ENCODE peak calls at places on chromosomes 16 and 17, in four cellular contexts. K, H, Q and E are unnamed samples.

GRCh38 chr17:79183221-79184158 is 108.9 kb downstream of the ENGASE start:
- DNase-seq in K (no peak), H (no peak), Q (no peak), E (no peak)

GRCh38 chr17:36971508-36971907 is 22.8 kb downstream of the AATF start:
- DNase-seq in K (no peak), H (no peak), Q (no peak), E (no peak)

GRCh38 chr17:78397681-78398101 is 19.2 kb downstream of the PGS1 start:
- DNase-seq in K (peak; percentile 65), H (no peak), Q (no peak), E (peak; percentile 36)

GRCh38 chr17:60167095-60167741 is 17.4 kb downstream of the CA4 start:
- DNase-seq in K (no peak), H (no peak), Q (no peak), E (no peak)

GRCh38 chr17:35726609-35727460 is 4.6 kb upstream of the RASL10B start:
- DNase-seq in K (peak; percentile 41), H (no peak), Q (peak; percentile 65), E (no peak)

GRCh38 chr16:72530434-72530833 is 358.5 kb upstream of the PMFBP1 start:
- DNase-seq in K (no peak), H (no peak), Q (no peak), E (no peak)

GRCh38 chr17:50638851-50639767 is 4.4 kb downstream of the ABCC3 start:
- DNase-seq in K (peak; percentile 90), H (peak; percentile 77), Q (peak; percentile 83), E (peak; percentile 93)

GRCh38 chr17:4658478-4659305 is 17.2 kb upstream of the ALOX15 start:
- DNase-seq in K (no peak), H (no peak), Q (no peak), E (no peak)

GRCh38 chr17:51166987-51167931 is 1.0 kb downstream of the NME2 start:
- DNase-seq in K (peak; percentile 16), H (no peak), Q (peak; percentile 75), E (no peak)

GRCh38 chr17:45790296-45790922 is 6.3 kb downstream of the CRHR1 start:
- DNase-seq in K (no peak), H (no peak), Q (no peak), E (no peak)

GRCh38 chr16:69338557-69339288 is 641 bp downstream of the COG8 start:
- DNase-seq in K (no peak), H (no peak), Q (peak; percentile 76), E (no peak)

GRCh38 chr16:21302898-21303528 is 24.9 kb upstream of the CRYM start:
- DNase-seq in K (no peak), H (no peak), Q (no peak), E (no peak)

GRCh38 chr16:4263504-4264436 is 9.1 kb downstream of the TFAP4 start:
- DNase-seq in K (peak; percentile 81), H (no peak), Q (no peak), E (no peak)

GRCh38 chr17:3983945-3984484 is 19.8 kb upstream of the ATP2A3 start:
- DNase-seq in K (peak; percentile 63), H (no peak), Q (no peak), E (no peak)

GRCh38 chr17:38444151-38444550 is 15.9 kb downstream of the ARHGAP23 start:
- DNase-seq in K (peak; percentile 75), H (no peak), Q (peak; percentile 81), E (no peak)

GRCh38 chr17:6669479-6670212 is 18.1 kb downstream of the C17orf100 start:
- DNase-seq in K (no peak), H (no peak), Q (no peak), E (no peak)

GRCh38 chr16:47925811-47926460 is 229.9 kb downstream of the ABCC12 start:
- DNase-seq in K (no peak), H (no peak), Q (no peak), E (no peak)

GRCh38 chr17:72069744-72070143 is 51.1 kb upstream of the SOX9 start:
- DNase-seq in K (no peak), H (no peak), Q (no peak), E (no peak)

GRCh38 chr17:80575057-80575875 is 30.6 kb downstream of the RPTOR start:
- DNase-seq in K (peak; percentile 69), H (peak; percentile 15), Q (peak; percentile 85), E (peak; percentile 27)

GRCh38 chr16:35194681-35195080 is 1735.3 kb downstream of the TP53TG3F start:
- DNase-seq in K (no peak), H (no peak), Q (no peak), E (no peak)

GRCh38 chr17:7173687-7174602 is 5.2 kb downstream of the ASGR1 start:
- DNase-seq in K (peak; percentile 58), H (no peak), Q (no peak), E (no peak)

GRCh38 chr16:73384561-73384960 is 336.6 kb upstream of the ZFHX3 start:
- DNase-seq in K (no peak), H (no peak), Q (no peak), E (no peak)

GRCh38 chr16:25018972-25019617 is 3.9 kb upstream of the ARHGAP17 start:
- DNase-seq in K (no peak), H (no peak), Q (no peak), E (no peak)

GRCh38 chr17:78124081-78124835 is 4.3 kb downstream of the TMC6 start:
- DNase-seq in K (no peak), H (no peak), Q (no peak), E (no peak)

GRCh38 chr16:72073831-72074230 is 10.8 kb downstream of the HPR start:
- DNase-seq in K (peak; percentile 70), H (no peak), Q (no peak), E (peak; percentile 24)

GRCh38 chr17:226108-226772 is 44.8 kb upstream of the DOC2B start:
- DNase-seq in K (no peak), H (no peak), Q (peak; percentile 17), E (no peak)

GRCh38 chr17:7213895-7214299 is 5.7 kb downstream of the DLG4 start:
- DNase-seq in K (peak; percentile 78), H (no peak), Q (peak; percentile 83), E (peak; percentile 56)

GRCh38 chr17:81710514-81711308 is 1.4 kb upstream of the SLC25A10 start:
- DNase-seq in K (no peak), H (no peak), Q (no peak), E (no peak)

GRCh38 chr17:41415833-41416335 is 8.5 kb downstream of the KRT37 start:
- DNase-seq in K (no peak), H (no peak), Q (peak; percentile 77), E (no peak)

GRCh38 chr17:17765921-17766320 is 70.9 kb downstream of the SREBF1 start:
- DNase-seq in K (no peak), H (no peak), Q (no peak), E (no peak)

GRCh38 chr17:17767096-17767470 is 69.7 kb downstream of the SREBF1 start:
- DNase-seq in K (no peak), H (no peak), Q (no peak), E (no peak)

GRCh38 chr17:17767497-17768286 is 69.1 kb downstream of the SREBF1 start:
- DNase-seq in K (no peak), H (no peak), Q (no peak), E (no peak)

GRCh38 chr17:17765359-17765758 is 71.4 kb downstream of the SREBF1 start:
- DNase-seq in K (no peak), H (no peak), Q (no peak), E (no peak)

DNA sequence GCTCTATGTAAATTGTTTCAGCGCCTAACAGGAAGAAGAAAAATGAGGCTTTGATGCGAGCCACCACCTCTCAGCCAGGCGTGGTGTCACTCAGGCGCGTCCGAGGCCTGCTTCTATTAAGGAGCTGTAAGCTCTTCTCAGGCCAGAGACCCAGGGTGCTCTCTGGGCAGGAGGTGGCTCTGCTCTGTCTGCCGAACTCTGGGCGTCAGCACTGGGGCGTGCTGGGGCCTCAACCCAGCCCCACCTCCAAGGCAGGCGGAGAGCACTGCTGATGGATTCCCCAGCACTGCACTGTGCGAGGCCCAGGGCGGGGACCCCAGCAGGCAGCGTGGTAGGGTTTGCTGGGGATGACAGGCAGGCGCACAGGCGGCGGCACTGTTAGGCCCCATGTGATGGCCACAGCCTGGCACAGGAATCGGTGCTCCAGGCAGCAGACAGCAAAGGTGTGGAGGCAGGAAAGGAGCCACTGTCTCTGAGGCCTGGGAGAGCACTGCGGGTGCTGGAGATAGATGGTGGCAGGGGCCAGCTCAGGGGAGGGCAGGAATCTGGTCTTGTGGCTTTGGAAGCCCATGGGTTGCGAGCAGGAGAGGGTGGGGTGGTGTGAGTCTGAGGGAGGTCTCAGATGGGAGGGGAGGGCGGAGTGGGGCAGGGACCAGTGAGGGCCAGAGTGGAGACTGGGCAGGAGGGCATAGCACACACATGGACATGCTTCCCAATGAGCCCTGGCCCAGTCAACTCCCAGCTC is 70.3 kb downstream of the SREBF1 start:
- DNase-seq in K (no peak), H (no peak), Q (no peak), E (no peak)
- H3K4me1 ChIP-seq in K (peaks cover 73% of the 10 kb centered on the region), H (no peaks in the 10 kb centered on the region), Q (no peaks in the 10 kb centered on the region), E (no peaks in the 10 kb centered on the region)

DNA sequence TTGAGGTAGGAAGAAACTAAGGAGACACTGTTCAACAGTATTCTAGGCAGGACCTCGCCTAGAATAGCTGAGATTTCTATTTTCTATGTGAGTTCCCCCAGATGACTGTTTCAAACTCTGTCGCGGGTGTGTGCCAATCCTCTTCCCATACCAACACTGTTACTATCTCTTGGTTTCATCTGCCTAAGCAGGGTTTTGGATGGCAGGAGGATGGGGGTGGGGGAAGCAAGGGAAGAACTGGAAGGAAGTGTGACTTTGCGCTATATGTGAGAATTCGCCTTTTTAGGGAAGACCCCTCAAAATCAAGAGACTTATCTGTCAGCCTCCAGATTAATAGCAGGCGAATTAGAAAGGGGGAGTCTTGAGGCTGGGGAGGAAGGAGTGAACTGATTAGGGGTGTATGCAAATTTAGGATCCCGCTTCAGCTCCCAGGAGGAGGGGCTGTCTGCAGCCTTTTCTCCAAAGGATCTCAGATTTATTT is 521 bp upstream of the G6PC3 start:
- DNase-seq in K (no peak), H (no peak), Q (no peak), E (no peak)
- H3K4me3 ChIP-seq in K (peak overlapping the region; percentile 26), H (peak overlapping the region; percentile 68), Q (peak overlapping the region; percentile 89), E (peak overlapping the region; percentile 93)

GRCh38 chr17:47404006-47404405 is 80.3 kb downstream of the EFCAB13 start:
- DNase-seq in K (no peak), H (no peak), Q (no peak), E (no peak)

GRCh38 chr17:47400333-47400732 is 76.6 kb downstream of the EFCAB13 start:
- DNase-seq in K (no peak), H (no peak), Q (no peak), E (no peak)

GRCh38 chr17:47404875-47405274 is 81.1 kb downstream of the EFCAB13 start:
- DNase-seq in K (no peak), H (no peak), Q (no peak), E (no peak)

GRCh38 chr17:47401100-47401499 is 77.3 kb downstream of the EFCAB13 start:
- DNase-seq in K (no peak), H (no peak), Q (no peak), E (no peak)
- H3K4me1 ChIP-seq in K (no peaks in the 10 kb centered on the region), H (no peaks in the 10 kb centered on the region), Q (peaks cover 23% of the 10 kb centered on the region), E (no peaks in the 10 kb centered on the region)

DNA sequence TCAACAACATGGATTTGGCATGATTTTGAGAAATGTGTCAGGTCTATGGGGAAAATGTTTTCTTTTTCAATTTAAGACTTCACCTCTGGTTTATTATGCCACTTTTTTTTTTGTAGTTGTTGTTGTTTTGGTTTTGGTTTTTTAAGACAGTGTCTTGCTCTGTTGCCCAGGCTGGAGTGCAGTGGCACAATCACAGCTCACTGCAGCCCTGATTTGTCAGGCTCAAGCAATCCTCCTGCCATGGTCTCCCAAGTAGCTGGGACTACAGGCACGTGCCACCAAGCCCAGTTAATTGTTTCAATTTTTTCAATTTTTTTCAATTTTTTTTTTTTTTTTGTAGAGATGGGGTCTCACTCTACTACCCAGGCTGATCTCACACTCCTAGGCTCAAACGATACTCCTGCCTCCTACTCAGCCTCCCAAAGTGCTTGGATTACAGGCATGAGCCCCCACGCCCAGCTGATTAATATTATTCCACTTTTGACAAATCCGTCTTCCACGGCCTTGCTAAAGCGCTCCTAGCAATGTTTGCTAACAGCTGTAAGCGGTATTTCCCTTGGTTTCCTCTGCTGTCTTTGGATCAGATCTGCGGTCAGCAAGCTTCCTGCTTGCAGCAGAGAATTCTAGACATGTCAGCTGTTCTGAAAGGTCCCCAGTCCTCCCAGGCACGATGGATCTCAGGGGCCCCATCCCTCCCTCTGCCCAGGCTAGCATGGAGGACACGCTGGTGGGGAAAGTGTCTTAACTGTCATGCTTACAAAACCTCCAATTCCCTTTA is 7.0 kb upstream of the MILR1 start:
- DNase-seq in K (peak; percentile 44), H (no peak), Q (no peak), E (no peak)
- H3K4me3 ChIP-seq in K (no peak overlapping the region), H (no peak overlapping the region), Q (no peak overlapping the region), E (peak overlapping the region; percentile 40)